ENCODE peak calls at places on chromosomes 7 and 10, in ten cellular contexts. One of them, this sample, is unnamed.

GRCh38 chr10:114473776-114474175 is 69.5 kb upstream of the AFAP1L2 start:
- DNase-seq in GM03348: no peak
- DNase-seq in nephron progenitor cell: no peak
- DNase-seq in stimulated activated naive CD4-positive, alpha-beta T cell: no peak
- DNase-seq in lower lobe of right lung: no peak
- DNase-seq in GOT3: no peak
- DNase-seq in T-helper 1 cell: no peak
- DNase-seq in neural crest cell: no peak
- DNase-seq in fibroblast of the conjunctiva: no peak
- DNase-seq in anterior cingulate cortex: no peak
- DNase-seq in this sample: no peak

GRCh38 chr10:23994459-23995046 is 214.4 kb upstream of the KIAA1217 start:
- DNase-seq in neural crest cell: peak
- DNase-seq in GM03348: peak
- DNase-seq in nephron progenitor cell: peak
- DNase-seq in T-helper 1 cell: no peak
- DNase-seq in anterior cingulate cortex: no peak
- DNase-seq in fibroblast of the conjunctiva: peak
- DNase-seq in GOT3: no peak
- DNase-seq in stimulated activated naive CD4-positive, alpha-beta T cell: no peak
- DNase-seq in lower lobe of right lung: peak
- DNase-seq in this sample: peak

GRCh38 chr7:34900891-34901493 is 136.3 kb downstream of the DPY19L1 start:
- DNase-seq in nephron progenitor cell: no peak
- DNase-seq in fibroblast of the conjunctiva: no peak
- DNase-seq in neural crest cell: no peak
- DNase-seq in T-helper 1 cell: no peak
- DNase-seq in GOT3: no peak
- DNase-seq in stimulated activated naive CD4-positive, alpha-beta T cell: no peak
- DNase-seq in lower lobe of right lung: no peak
- DNase-seq in GM03348: no peak
- DNase-seq in anterior cingulate cortex: no peak
- DNase-seq in this sample: no peak

GRCh38 chr10:77522268-77522809 is 115.3 kb downstream of the KCNMA1 start:
- DNase-seq in fibroblast of the conjunctiva: no peak
- DNase-seq in lower lobe of right lung: no peak
- DNase-seq in GM03348: no peak
- DNase-seq in GOT3: no peak
- DNase-seq in anterior cingulate cortex: no peak
- DNase-seq in stimulated activated naive CD4-positive, alpha-beta T cell: no peak
- DNase-seq in T-helper 1 cell: no peak
- DNase-seq in neural crest cell: no peak
- DNase-seq in nephron progenitor cell: no peak
- DNase-seq in this sample: no peak

GRCh38 chr7:132422502-132423101 is 153.7 kb downstream of the PLXNA4 start:
- DNase-seq in lower lobe of right lung: no peak
- DNase-seq in anterior cingulate cortex: no peak
- DNase-seq in stimulated activated naive CD4-positive, alpha-beta T cell: no peak
- DNase-seq in neural crest cell: no peak
- DNase-seq in fibroblast of the conjunctiva: no peak
- DNase-seq in GM03348: peak
- DNase-seq in T-helper 1 cell: no peak
- DNase-seq in nephron progenitor cell: peak
- DNase-seq in GOT3: no peak
- DNase-seq in this sample: no peak

GRCh38 chr10:103512591-103513382 is 19.3 kb downstream of the NEURL1 start:
- DNase-seq in anterior cingulate cortex: no peak
- DNase-seq in T-helper 1 cell: no peak
- DNase-seq in nephron progenitor cell: no peak
- DNase-seq in fibroblast of the conjunctiva: no peak
- DNase-seq in stimulated activated naive CD4-positive, alpha-beta T cell: no peak
- DNase-seq in GM03348: no peak
- DNase-seq in GOT3: no peak
- DNase-seq in lower lobe of right lung: no peak
- DNase-seq in neural crest cell: no peak
- DNase-seq in this sample: no peak

GRCh38 chr10:8435186-8436055 is 380.9 kb downstream of the GATA3 start:
- DNase-seq in GM03348: no peak
- DNase-seq in anterior cingulate cortex: no peak
- DNase-seq in nephron progenitor cell: no peak
- DNase-seq in lower lobe of right lung: no peak
- DNase-seq in neural crest cell: no peak
- DNase-seq in stimulated activated naive CD4-positive, alpha-beta T cell: no peak
- DNase-seq in T-helper 1 cell: no peak
- DNase-seq in fibroblast of the conjunctiva: no peak
- DNase-seq in GOT3: no peak
- DNase-seq in this sample: no peak

GRCh38 chr7:86908948-86909347 is 150.5 kb downstream of the ELAPOR2 start:
- DNase-seq in nephron progenitor cell: peak
- DNase-seq in fibroblast of the conjunctiva: no peak
- DNase-seq in lower lobe of right lung: no peak
- DNase-seq in GOT3: no peak
- DNase-seq in GM03348: peak
- DNase-seq in stimulated activated naive CD4-positive, alpha-beta T cell: no peak
- DNase-seq in T-helper 1 cell: no peak
- DNase-seq in neural crest cell: no peak
- DNase-seq in anterior cingulate cortex: no peak
- DNase-seq in this sample: no peak

GRCh38 chr10:42149027-42149700 is 489.2 kb downstream of the ZNF33B start:
- DNase-seq in T-helper 1 cell: no peak
- DNase-seq in stimulated activated naive CD4-positive, alpha-beta T cell: no peak
- DNase-seq in nephron progenitor cell: no peak
- DNase-seq in GOT3: no peak
- DNase-seq in fibroblast of the conjunctiva: no peak
- DNase-seq in anterior cingulate cortex: no peak
- DNase-seq in lower lobe of right lung: peak
- DNase-seq in neural crest cell: no peak
- DNase-seq in GM03348: no peak
- DNase-seq in this sample: no peak

This sample was measured in glutamatergic neuron.